ENCODE peak calls at places on chromosomes 12 and 14, in eight cellular contexts. One of them, this sample, is unnamed.

GRCh38 chr14:104813286-104813685 is 12.4 kb downstream of the ZBTB42 start:
- DNase-seq in HCT116: no peak
- DNase-seq in C1 segment of cervical spinal cord: no peak
- DNase-seq in iris pigment epithelial cell: no peak
- DNase-seq in activated CD4-positive, alpha-beta T cell treated with anti-CD3 and anti-CD28 coated beads, Interleukin-2, amount 50 U/mL, for 24 hours: no peak
- DNase-seq in small intestine: no peak
- DNase-seq in NCI-H82: no peak
- DNase-seq in choroid plexus epithelial cell: no peak
- DNase-seq in this sample: no peak

GRCh38 chr14:24135584-24135833 is 485 bp upstream of the PSME1 start:
- DNase-seq in choroid plexus epithelial cell: no peak
- DNase-seq in NCI-H82: no peak
- DNase-seq in activated CD4-positive, alpha-beta T cell treated with anti-CD3 and anti-CD28 coated beads, Interleukin-2, amount 50 U/mL, for 24 hours: no peak
- DNase-seq in iris pigment epithelial cell: no peak
- DNase-seq in small intestine: no peak
- DNase-seq in C1 segment of cervical spinal cord: no peak
- DNase-seq in HCT116: no peak
- DNase-seq in this sample: no peak

GRCh38 chr14:88352299-88353097 is 29.4 kb upstream of the KCNK10 start:
- DNase-seq in iris pigment epithelial cell: peak; percentile 5
- DNase-seq in HCT116: no peak
- DNase-seq in small intestine: no peak
- DNase-seq in C1 segment of cervical spinal cord: no peak
- DNase-seq in NCI-H82: no peak
- DNase-seq in choroid plexus epithelial cell: no peak
- DNase-seq in activated CD4-positive, alpha-beta T cell treated with anti-CD3 and anti-CD28 coated beads, Interleukin-2, amount 50 U/mL, for 24 hours: no peak
- DNase-seq in this sample: no peak

GRCh38 chr12:6540181-6540877 is 6.0 kb downstream of the GAPDH start:
- DNase-seq in activated CD4-positive, alpha-beta T cell treated with anti-CD3 and anti-CD28 coated beads, Interleukin-2, amount 50 U/mL, for 24 hours: no peak
- DNase-seq in C1 segment of cervical spinal cord: no peak
- DNase-seq in iris pigment epithelial cell: peak; percentile 89
- DNase-seq in HCT116: peak; percentile 67
- DNase-seq in choroid plexus epithelial cell: peak; percentile 90
- DNase-seq in NCI-H82: peak; percentile 94
- DNase-seq in small intestine: peak; percentile 96
- DNase-seq in this sample: no peak

GRCh38 chr12:64042901-64043300 is 179.2 kb downstream of the KICS2 start:
- DNase-seq in activated CD4-positive, alpha-beta T cell treated with anti-CD3 and anti-CD28 coated beads, Interleukin-2, amount 50 U/mL, for 24 hours: no peak
- DNase-seq in iris pigment epithelial cell: no peak
- DNase-seq in HCT116: no peak
- DNase-seq in NCI-H82: no peak
- DNase-seq in small intestine: no peak
- DNase-seq in choroid plexus epithelial cell: peak; percentile 84
- DNase-seq in C1 segment of cervical spinal cord: no peak
- DNase-seq in this sample: no peak

GRCh38 chr12:27179399-27180214 is 64.5 kb upstream of the STK38L start:
- DNase-seq in iris pigment epithelial cell: peak; percentile 99
- DNase-seq in small intestine: no peak
- DNase-seq in activated CD4-positive, alpha-beta T cell treated with anti-CD3 and anti-CD28 coated beads, Interleukin-2, amount 50 U/mL, for 24 hours: no peak
- DNase-seq in NCI-H82: no peak
- DNase-seq in HCT116: peak; percentile 74
- DNase-seq in choroid plexus epithelial cell: peak; percentile 95
- DNase-seq in C1 segment of cervical spinal cord: no peak
- DNase-seq in this sample: peak; percentile 78

GRCh38 chr14:73245401-73246325 is 8.4 kb downstream of the PAPLN start:
- DNase-seq in activated CD4-positive, alpha-beta T cell treated with anti-CD3 and anti-CD28 coated beads, Interleukin-2, amount 50 U/mL, for 24 hours: no peak
- DNase-seq in HCT116: no peak
- DNase-seq in iris pigment epithelial cell: peak; percentile 49
- DNase-seq in C1 segment of cervical spinal cord: no peak
- DNase-seq in NCI-H82: peak; percentile 76
- DNase-seq in small intestine: peak; percentile 25
- DNase-seq in choroid plexus epithelial cell: peak; percentile 43
- DNase-seq in this sample: no peak

GRCh38 chr12:32312049-32312670 is 87.2 kb upstream of the FGD4 start:
- DNase-seq in NCI-H82: peak; percentile 74
- DNase-seq in HCT116: peak; percentile 55
- DNase-seq in choroid plexus epithelial cell: peak; percentile 86
- DNase-seq in small intestine: peak; percentile 64
- DNase-seq in iris pigment epithelial cell: peak; percentile 70
- DNase-seq in C1 segment of cervical spinal cord: no peak
- DNase-seq in activated CD4-positive, alpha-beta T cell treated with anti-CD3 and anti-CD28 coated beads, Interleukin-2, amount 50 U/mL, for 24 hours: no peak
- DNase-seq in this sample: peak; percentile 56

GRCh38 chr12:68587448-68587873 is 23.2 kb upstream of the RAP1B start:
- DNase-seq in activated CD4-positive, alpha-beta T cell treated with anti-CD3 and anti-CD28 coated beads, Interleukin-2, amount 50 U/mL, for 24 hours: no peak
- DNase-seq in HCT116: no peak
- DNase-seq in NCI-H82: peak; percentile 6
- DNase-seq in small intestine: peak; percentile 45
- DNase-seq in iris pigment epithelial cell: no peak
- DNase-seq in C1 segment of cervical spinal cord: no peak
- DNase-seq in choroid plexus epithelial cell: no peak
- DNase-seq in this sample: no peak

GRCh38 chr12:115857923-115858322 is 419.6 kb downstream of the MED13L start:
- DNase-seq in activated CD4-positive, alpha-beta T cell treated with anti-CD3 and anti-CD28 coated beads, Interleukin-2, amount 50 U/mL, for 24 hours: no peak
- DNase-seq in iris pigment epithelial cell: no peak
- DNase-seq in NCI-H82: no peak
- DNase-seq in C1 segment of cervical spinal cord: no peak
- DNase-seq in choroid plexus epithelial cell: no peak
- DNase-seq in HCT116: no peak
- DNase-seq in small intestine: no peak
- DNase-seq in this sample: no peak

GRCh38 chr12:11834104-11834812 is 184.8 kb downstream of the ETV6 start:
- DNase-seq in small intestine: no peak
- DNase-seq in C1 segment of cervical spinal cord: no peak
- DNase-seq in choroid plexus epithelial cell: peak; percentile 39
- DNase-seq in iris pigment epithelial cell: peak; percentile 52
- DNase-seq in NCI-H82: no peak
- DNase-seq in HCT116: no peak
- DNase-seq in activated CD4-positive, alpha-beta T cell treated with anti-CD3 and anti-CD28 coated beads, Interleukin-2, amount 50 U/mL, for 24 hours: no peak
- DNase-seq in this sample: peak; percentile 72

GRCh38 chr12:25756974-25757665 is 201.4 kb upstream of the RASSF8 start:
- DNase-seq in small intestine: no peak
- DNase-seq in choroid plexus epithelial cell: no peak
- DNase-seq in NCI-H82: no peak
- DNase-seq in iris pigment epithelial cell: peak; percentile 53
- DNase-seq in C1 segment of cervical spinal cord: no peak
- DNase-seq in HCT116: no peak
- DNase-seq in activated CD4-positive, alpha-beta T cell treated with anti-CD3 and anti-CD28 coated beads, Interleukin-2, amount 50 U/mL, for 24 hours: no peak
- DNase-seq in this sample: no peak

GRCh38 chr12:109760930-109761630 is 47.5 kb downstream of the FAM222A start:
- DNase-seq in activated CD4-positive, alpha-beta T cell treated with anti-CD3 and anti-CD28 coated beads, Interleukin-2, amount 50 U/mL, for 24 hours: no peak
- DNase-seq in choroid plexus epithelial cell: no peak
- DNase-seq in small intestine: no peak
- DNase-seq in iris pigment epithelial cell: no peak
- DNase-seq in C1 segment of cervical spinal cord: no peak
- DNase-seq in HCT116: no peak
- DNase-seq in NCI-H82: no peak
- DNase-seq in this sample: no peak

GRCh38 chr14:90781876-90782275 is 34.4 kb downstream of the TTC7B start:
- DNase-seq in choroid plexus epithelial cell: no peak
- DNase-seq in C1 segment of cervical spinal cord: no peak
- DNase-seq in iris pigment epithelial cell: no peak
- DNase-seq in NCI-H82: no peak
- DNase-seq in small intestine: no peak
- DNase-seq in activated CD4-positive, alpha-beta T cell treated with anti-CD3 and anti-CD28 coated beads, Interleukin-2, amount 50 U/mL, for 24 hours: no peak
- DNase-seq in HCT116: no peak
- DNase-seq in this sample: no peak

GRCh38 chr12:112151766-112152541 is 26.6 kb downstream of the TRAFD1 start:
- DNase-seq in NCI-H82: no peak
- DNase-seq in HCT116: no peak
- DNase-seq in small intestine: peak; percentile 38
- DNase-seq in choroid plexus epithelial cell: no peak
- DNase-seq in iris pigment epithelial cell: no peak
- DNase-seq in activated CD4-positive, alpha-beta T cell treated with anti-CD3 and anti-CD28 coated beads, Interleukin-2, amount 50 U/mL, for 24 hours: no peak
- DNase-seq in C1 segment of cervical spinal cord: no peak
- DNase-seq in this sample: no peak

GRCh38 chr12:114163766-114164165 is 197.6 kb upstream of the RBM19 start:
- DNase-seq in NCI-H82: no peak
- DNase-seq in iris pigment epithelial cell: peak; percentile 56
- DNase-seq in HCT116: peak; percentile 48
- DNase-seq in C1 segment of cervical spinal cord: no peak
- DNase-seq in activated CD4-positive, alpha-beta T cell treated with anti-CD3 and anti-CD28 coated beads, Interleukin-2, amount 50 U/mL, for 24 hours: no peak
- DNase-seq in choroid plexus epithelial cell: peak; percentile 13
- DNase-seq in small intestine: no peak
- DNase-seq in this sample: peak; percentile 66

GRCh38 chr12:29640589-29641345 is 143.0 kb downstream of the TMTC1 start:
- DNase-seq in iris pigment epithelial cell: peak; percentile 65
- DNase-seq in HCT116: peak; percentile 18
- DNase-seq in NCI-H82: peak; percentile 20
- DNase-seq in small intestine: peak; percentile 71
- DNase-seq in C1 segment of cervical spinal cord: no peak
- DNase-seq in activated CD4-positive, alpha-beta T cell treated with anti-CD3 and anti-CD28 coated beads, Interleukin-2, amount 50 U/mL, for 24 hours: no peak
- DNase-seq in choroid plexus epithelial cell: peak; percentile 59
- DNase-seq in this sample: no peak

GRCh38 chr12:65952737-65953209 is 128.5 kb downstream of the HMGA2 start:
- DNase-seq in NCI-H82: no peak
- DNase-seq in activated CD4-positive, alpha-beta T cell treated with anti-CD3 and anti-CD28 coated beads, Interleukin-2, amount 50 U/mL, for 24 hours: no peak
- DNase-seq in HCT116: no peak
- DNase-seq in iris pigment epithelial cell: peak; percentile 45
- DNase-seq in C1 segment of cervical spinal cord: no peak
- DNase-seq in choroid plexus epithelial cell: no peak
- DNase-seq in small intestine: peak; percentile 3
- DNase-seq in this sample: no peak

GRCh38 chr14:60998617-60999016 is 17.6 kb downstream of the SLC38A6 start:
- DNase-seq in choroid plexus epithelial cell: no peak
- DNase-seq in iris pigment epithelial cell: no peak
- DNase-seq in NCI-H82: no peak
- DNase-seq in small intestine: no peak
- DNase-seq in C1 segment of cervical spinal cord: no peak
- DNase-seq in HCT116: no peak
- DNase-seq in activated CD4-positive, alpha-beta T cell treated with anti-CD3 and anti-CD28 coated beads, Interleukin-2, amount 50 U/mL, for 24 hours: no peak
- DNase-seq in this sample: no peak

GRCh38 chr12:4270670-4271432 is 2.7 kb upstream of the CCND2 start:
- DNase-seq in C1 segment of cervical spinal cord: peak; percentile 21
- DNase-seq in activated CD4-positive, alpha-beta T cell treated with anti-CD3 and anti-CD28 coated beads, Interleukin-2, amount 50 U/mL, for 24 hours: peak; percentile 43
- DNase-seq in HCT116: no peak
- DNase-seq in iris pigment epithelial cell: peak; percentile 17
- DNase-seq in choroid plexus epithelial cell: no peak
- DNase-seq in small intestine: peak; percentile 76
- DNase-seq in NCI-H82: peak; percentile 70
- DNase-seq in this sample: no peak

GRCh38 chr14:52299692-52300278 is 14.3 kb upstream of the PTGER2 start:
- DNase-seq in choroid plexus epithelial cell: peak; percentile 77
- DNase-seq in iris pigment epithelial cell: peak; percentile 66
- DNase-seq in NCI-H82: peak; percentile 52
- DNase-seq in small intestine: peak; percentile 43
- DNase-seq in HCT116: peak; percentile 31
- DNase-seq in activated CD4-positive, alpha-beta T cell treated with anti-CD3 and anti-CD28 coated beads, Interleukin-2, amount 50 U/mL, for 24 hours: no peak
- DNase-seq in C1 segment of cervical spinal cord: no peak
- DNase-seq in this sample: peak; percentile 29

GRCh38 chr12:42585175-42585845 is 4.2 kb downstream of the PRICKLE1 start:
- DNase-seq in choroid plexus epithelial cell: no peak
- DNase-seq in small intestine: no peak
- DNase-seq in iris pigment epithelial cell: no peak
- DNase-seq in NCI-H82: no peak
- DNase-seq in HCT116: no peak
- DNase-seq in activated CD4-positive, alpha-beta T cell treated with anti-CD3 and anti-CD28 coated beads, Interleukin-2, amount 50 U/mL, for 24 hours: no peak
- DNase-seq in C1 segment of cervical spinal cord: no peak
- DNase-seq in this sample: no peak

GRCh38 chr12:12715459-12716150 is 1.6 kb upstream of the CDKN1B start:
- DNase-seq in small intestine: peak; percentile 36
- DNase-seq in HCT116: no peak
- DNase-seq in C1 segment of cervical spinal cord: no peak
- DNase-seq in iris pigment epithelial cell: no peak
- DNase-seq in NCI-H82: no peak
- DNase-seq in choroid plexus epithelial cell: peak; percentile 13
- DNase-seq in activated CD4-positive, alpha-beta T cell treated with anti-CD3 and anti-CD28 coated beads, Interleukin-2, amount 50 U/mL, for 24 hours: no peak
- DNase-seq in this sample: no peak

GRCh38 chr12:120851444-120851843 is 52.7 kb downstream of the SPPL3 start:
- DNase-seq in activated CD4-positive, alpha-beta T cell treated with anti-CD3 and anti-CD28 coated beads, Interleukin-2, amount 50 U/mL, for 24 hours: no peak
- DNase-seq in C1 segment of cervical spinal cord: no peak
- DNase-seq in choroid plexus epithelial cell: no peak
- DNase-seq in HCT116: no peak
- DNase-seq in small intestine: no peak
- DNase-seq in iris pigment epithelial cell: no peak
- DNase-seq in NCI-H82: no peak
- DNase-seq in this sample: no peak

GRCh38 chr12:132797820-132798570 is 30.7 kb downstream of the GOLGA3 start:
- DNase-seq in C1 segment of cervical spinal cord: no peak
- DNase-seq in NCI-H82: no peak
- DNase-seq in small intestine: no peak
- DNase-seq in iris pigment epithelial cell: no peak
- DNase-seq in choroid plexus epithelial cell: no peak
- DNase-seq in HCT116: no peak
- DNase-seq in activated CD4-positive, alpha-beta T cell treated with anti-CD3 and anti-CD28 coated beads, Interleukin-2, amount 50 U/mL, for 24 hours: no peak
- DNase-seq in this sample: no peak

GRCh38 chr12:54561164-54561563 is 11.8 kb downstream of the PDE1B start:
- DNase-seq in small intestine: no peak
- DNase-seq in HCT116: no peak
- DNase-seq in NCI-H82: no peak
- DNase-seq in C1 segment of cervical spinal cord: peak; percentile 29
- DNase-seq in activated CD4-positive, alpha-beta T cell treated with anti-CD3 and anti-CD28 coated beads, Interleukin-2, amount 50 U/mL, for 24 hours: no peak
- DNase-seq in choroid plexus epithelial cell: no peak
- DNase-seq in iris pigment epithelial cell: no peak
- DNase-seq in this sample: no peak

GRCh38 chr12:108691995-108692808 is 39.1 kb downstream of the CORO1C start:
- DNase-seq in NCI-H82: peak; percentile 49
- DNase-seq in HCT116: no peak
- DNase-seq in choroid plexus epithelial cell: peak; percentile 35
- DNase-seq in small intestine: no peak
- DNase-seq in iris pigment epithelial cell: peak; percentile 44
- DNase-seq in C1 segment of cervical spinal cord: peak; percentile 74
- DNase-seq in activated CD4-positive, alpha-beta T cell treated with anti-CD3 and anti-CD28 coated beads, Interleukin-2, amount 50 U/mL, for 24 hours: no peak
- DNase-seq in this sample: peak; percentile 25

This sample was measured in epithelial cell of proximal tubule.